ENCODE peak calls at places on chromosomes 2 and 18, in four cellular contexts. T is mesenteric fat pad, F is heart right ventricle, C is left ventricle myocardium superior. N is an unnamed sample.

GRCh38 chr18:24530630-24531111 is 70.2 kb downstream of the HRH4 start:
- DNase-seq in T (no peak), C (no peak), F (no peak), N (no peak)

GRCh38 chr2:36781907-36782635 is 85.6 kb downstream of the VIT start:
- DNase-seq in F (peak), C (no peak), T (no peak), N (no peak)

GRCh38 chr2:238787507-238787906 is 60.4 kb upstream of the TWIST2 start:
- DNase-seq in F (no peak), C (no peak), T (no peak), N (no peak)

GRCh38 chr18:21084511-21085078 is 27.0 kb downstream of the ROCK1 start:
- DNase-seq in T (no peak), F (no peak), C (no peak), N (no peak)

GRCh38 chr18:51890762-51891161 is 449.2 kb upstream of the DCC start:
- DNase-seq in C (no peak), F (no peak), T (no peak), N (no peak)

GRCh38 chr18:44602845-44603244 is 77.8 kb upstream of the SETBP1 start:
- DNase-seq in T (no peak), C (no peak), F (no peak), N (no peak)

GRCh38 chr18:45974088-45974536 is 7.0 kb upstream of the EPG5 start:
- DNase-seq in T (no peak), C (no peak), F (peak), N (peak)

GRCh38 chr18:46072959-46073358 is 899 bp upstream of the PSTPIP2 start:
- DNase-seq in T (no peak), C (no peak), F (no peak), N (no peak)

GRCh38 chr2:26179446-26179907 is 6.6 kb downstream of the GAREM2 start:
- DNase-seq in C (no peak), T (peak), F (no peak), N (no peak)

GRCh38 chr2:144939590-144939989 is 419.7 kb upstream of the ZEB2 start:
- DNase-seq in T (no peak), F (no peak), C (no peak), N (no peak)

N was measured in memory B cell.